ENCODE peak calls at places on chromosomes 3 and 15, in six cellular contexts. W is stimulated activated CD4-positive, alpha-beta T cell treated with anti-CD3 and anti-CD28 coated beads, Interleukin-15, amount 100 ng/mL, for 1 hour; R is GM13976; D is tibial nerve; N is A673; K is ecto neural progenitor cell. P is an unnamed sample.

GRCh38 chr15:27977656-27978055 is 121.5 kb downstream of the OCA2 start:
- DNase-seq in D (no peak), W (no peak), R (no peak), K (no peak), N (no peak), P (no peak)

GRCh38 chr3:133745981-133746721 is at the start of gene TF:
- DNase-seq in D (no peak), W (no peak), R (no peak), K (no peak), N (no peak), P (no peak)

GRCh38 chr3:58052373-58053273 is 44.4 kb downstream of the FLNB start:
- DNase-seq in K (no peak), N (peak), D (peak), R (no peak), W (peak), P (no peak)

GRCh38 chr3:9100132-9100894 is 137.0 kb upstream of the RAD18 start:
- DNase-seq in K (no peak), D (no peak), R (peak), W (no peak), N (no peak), P (no peak)

GRCh38 chr15:89765694-89766093 is 10.4 kb upstream of the MESP2 start:
- DNase-seq in R (no peak), K (no peak), W (no peak), D (no peak), N (no peak), P (no peak)

GRCh38 chr3:106811376-106811775 is 565.9 kb upstream of the CCDC54 start:
- DNase-seq in D (no peak), W (no peak), K (no peak), N (peak), R (no peak), P (no peak)

GRCh38 chr3:12886106-12886679 is 44.8 kb upstream of the RPL32 start:
- DNase-seq in D (no peak), R (no peak), W (no peak), K (no peak), N (no peak), P (peak)

GRCh38 chr3:48634661-48635221 is 520 bp downstream of the SLC26A6 start:
- DNase-seq in W (peak), R (peak), N (peak), D (no peak), K (no peak), P (peak)

GRCh38 chr3:46496745-46497555 is 826 bp upstream of the RTP3 start:
- DNase-seq in D (no peak), N (peak), K (no peak), R (peak), W (peak), P (peak)

GRCh38 chr15:101306341-101307047 is 11.4 kb upstream of the SNRPA1 start:
- DNase-seq in N (no peak), W (no peak), K (no peak), R (no peak), D (no peak), P (no peak)

GRCh38 chr3:138786788-138787276 is 47.9 kb downstream of the PIK3CB start:
- DNase-seq in N (no peak), R (peak), D (no peak), K (no peak), W (no peak), P (no peak)

GRCh38 chr3:52339612-52340011 is 23.5 kb downstream of the DNAH1 start:
- DNase-seq in D (no peak), W (peak), R (peak), K (no peak), N (peak), P (peak)

GRCh38 chr3:152973575-152973974 is 138.6 kb downstream of the P2RY1 start:
- DNase-seq in N (no peak), K (no peak), W (no peak), D (no peak), R (no peak), P (no peak)

GRCh38 chr15:48547305-48547704 is 98.2 kb downstream of the FBN1 start:
- DNase-seq in D (no peak), W (no peak), R (no peak), N (no peak), K (no peak), P (no peak)

GRCh38 chr3:187739561-187740445 is 5.5 kb downstream of the BCL6 start:
- DNase-seq in W (peak), N (peak), R (peak), D (peak), K (peak), P (peak)

GRCh38 chr15:70159397-70160009 is 61.8 kb upstream of the TLE3 start:
- DNase-seq in N (no peak), D (no peak), W (no peak), K (no peak), R (no peak), P (no peak)

GRCh38 chr3:46472736-46473135 is 8.0 kb upstream of the LTF start:
- DNase-seq in R (no peak), D (no peak), K (peak), W (no peak), N (no peak), P (no peak)

GRCh38 chr3:44252332-44252731 is 10.6 kb downstream of the TOPAZ1 start:
- DNase-seq in D (no peak), K (no peak), W (no peak), N (peak), R (no peak), P (no peak)